ENCODE peak calls at places on chromosomes 2 and 18, in five cellular contexts. K is activated T-helper 9 cell treated with anti-CD3 and anti-CD28 coated beads, Interleukin-2, amount 50 U/mL, for 16 hours; J is HS-5; I is dorsolateral prefrontal cortex; L is cardiac muscle cell. P is an unnamed sample.

GRCh38 chr18:7822435-7823425 is 255.6 kb downstream of the PTPRM start:
- DNase-seq in K (no peak), J (no peak), I (peak; percentile 48), L (peak; percentile 34), P (no peak)

GRCh38 chr2:179642462-179642861 is 218.9 kb downstream of the ZNF385B start:
- DNase-seq in K (no peak), J (no peak), I (no peak), L (no peak), P (no peak)

GRCh38 chr2:32825291-32825712 is 121.5 kb upstream of the LTBP1 start:
- DNase-seq in K (no peak), J (no peak), I (peak; percentile 65), L (peak; percentile 68), P (no peak)

GRCh38 chr2:172273910-172274571 is 153.3 kb upstream of the ITGA6 start:
- DNase-seq in K (no peak), J (no peak), I (no peak), L (no peak), P (no peak)

GRCh38 chr2:55530539-55531081 is 11.1 kb downstream of the CFAP36 start:
- DNase-seq in K (no peak), J (no peak), I (no peak), L (no peak), P (no peak)

GRCh38 chr2:55743583-55743982 is 49.9 kb upstream of the PNPT1 start:
- DNase-seq in K (no peak), J (peak; percentile 68), I (no peak), L (peak; percentile 69), P (no peak)

GRCh38 chr2:25954199-25954752 is 28.0 kb downstream of the KIF3C start:
- DNase-seq in K (no peak), J (no peak), I (no peak), L (no peak), P (no peak)

GRCh38 chr2:216006164-216006663 is 7.1 kb downstream of the MREG start:
- DNase-seq in K (no peak), J (no peak), I (peak; percentile 51), L (peak; percentile 49), P (no peak)

GRCh38 chr18:48913201-48913600 is 37.6 kb downstream of the SMAD7 start:
- DNase-seq in K (peak; percentile 38), J (no peak), I (no peak), L (no peak), P (no peak)

GRCh38 chr18:59871711-59872362 is 28.0 kb upstream of the PMAIP1 start:
- DNase-seq in K (no peak), J (no peak), I (no peak), L (no peak), P (no peak)

GRCh38 chr2:24907106-24907505 is 12.9 kb downstream of the ADCY3 start:
- DNase-seq in K (no peak), J (no peak), I (no peak), L (peak; percentile 44), P (no peak)

GRCh38 chr2:23669413-23670244 is 257.3 kb downstream of the ATAD2B start:
- DNase-seq in K (no peak), J (no peak), I (no peak), L (peak; percentile 88), P (no peak)

GRCh38 chr2:220775856-220776467 is 796.1 kb downstream of the EPHA4 start:
- DNase-seq in K (no peak), J (no peak), I (no peak), L (no peak), P (no peak)

GRCh38 chr2:20524412-20525040 is 77.7 kb downstream of the RHOB start:
- DNase-seq in K (no peak), J (no peak), I (no peak), L (peak; percentile 61), P (no peak)

GRCh38 chr2:21263622-21264021 is 139.9 kb downstream of the TDRD15 start:
- DNase-seq in K (no peak), J (no peak), I (peak; percentile 89), L (no peak), P (no peak)

GRCh38 chr2:128690431-128690830 is 371.8 kb upstream of the HS6ST1 start:
- DNase-seq in K (no peak), J (no peak), I (no peak), L (no peak), P (no peak)

GRCh38 chr18:36634573-36635216 is 194.1 kb downstream of the TPGS2 start:
- DNase-seq in K (no peak), J (no peak), I (no peak), L (no peak), P (no peak)

GRCh38 chr2:15061268-15061667 is 428.8 kb downstream of the LRATD1 start:
- DNase-seq in K (no peak), J (no peak), I (no peak), L (no peak), P (no peak)

GRCh38 chr2:1055014-1055595 is 104.5 kb downstream of the SNTG2 start:
- DNase-seq in K (no peak), J (no peak), I (no peak), L (peak; percentile 65), P (no peak)

GRCh38 chr2:240395896-240396622 is 39.4 kb upstream of the GPC1 start:
- DNase-seq in K (no peak), J (no peak), I (no peak), L (no peak), P (no peak)

GRCh38 chr2:60556998-60557955 is 3.8 kb upstream of the BCL11A start:
- DNase-seq in K (no peak), J (no peak), I (no peak), L (peak; percentile 15), P (no peak)

GRCh38 chr18:32450026-32450681 is 20.5 kb downstream of the GAREM1 start:
- DNase-seq in K (no peak), J (no peak), I (no peak), L (no peak), P (no peak)

GRCh38 chr2:240812721-240813120 is 7.3 kb downstream of the KIF1A start:
- DNase-seq in K (no peak), J (no peak), I (peak; percentile 7), L (no peak), P (no peak)

GRCh38 chr18:33355263-33355662 is 85.3 kb downstream of the CCDC178 start:
- DNase-seq in K (no peak), J (no peak), I (no peak), L (no peak), P (no peak)

GRCh38 chr2:108184421-108184820 is 55.3 kb upstream of the SULT1C3 start:
- DNase-seq in K (no peak), J (no peak), I (no peak), L (peak; percentile 16), P (no peak)

GRCh38 chr2:102187191-102188150 is 648 bp downstream of the IL1RL2 start:
- DNase-seq in K (peak; percentile 45), J (peak; percentile 5), I (peak; percentile 22), L (peak; percentile 72), P (no peak)

GRCh38 chr18:59813942-59814341 is 85.9 kb upstream of the PMAIP1 start:
- DNase-seq in K (no peak), J (no peak), I (no peak), L (no peak), P (no peak)

GRCh38 chr2:36449213-36449612 is 93.6 kb downstream of the CRIM1 start:
- DNase-seq in K (no peak), J (no peak), I (no peak), L (no peak), P (no peak)

GRCh38 chr2:19380532-19380931 is 22.1 kb upstream of the OSR1 start:
- DNase-seq in K (no peak), J (no peak), I (no peak), L (no peak), P (no peak)

GRCh38 chr2:11343626-11344341 is 652 bp downstream of the ROCK2 start:
- DNase-seq in K (peak; percentile 13), J (no peak), I (no peak), L (peak; percentile 27), P (no peak)